ENCODE peak calls at places on chromosomes 7 and 10, in four cellular contexts. V is fibroblast of lung, Y is esophagus squamous epithelium, O is kidney epithelial cell. B is an unnamed sample.

GRCh38 chr10:49138361-49138891 is 4.6 kb upstream of the FAM170B start:
- DNase-seq in O (no peak), Y (no peak), V (peak), B (no peak)

GRCh38 chr10:9796567-9796966 is 1221.1 kb upstream of the CELF2 start:
- DNase-seq in V (no peak), O (no peak), Y (no peak), B (no peak)

GRCh38 chr7:41207141-41207540 is 495.7 kb downstream of the INHBA start:
- DNase-seq in O (no peak), Y (no peak), V (no peak), B (no peak)

GRCh38 chr10:68550747-68551411 is 9.3 kb upstream of the TET1 start:
- DNase-seq in O (peak), Y (no peak), V (peak), B (peak)

GRCh38 chr7:138670594-138670993 is 30.6 kb downstream of the SVOPL start:
- DNase-seq in Y (no peak), V (no peak), O (no peak), B (no peak)

GRCh38 chr10:61285749-61286148 is 167.4 kb downstream of the TMEM26 start:
- DNase-seq in V (peak), O (no peak), Y (no peak), B (no peak)

GRCh38 chr7:96997512-96998032 is 7.8 kb upstream of the DLX6 start:
- DNase-seq in V (no peak), Y (no peak), O (no peak), B (no peak)

GRCh38 chr10:72740526-72740925 is 48.6 kb downstream of the MCU start:
- DNase-seq in O (peak), Y (no peak), V (peak), B (no peak)

GRCh38 chr7:150851497-150852370 is 583 bp upstream of the AOC1 start:
- DNase-seq in Y (no peak), O (no peak), V (no peak), B (no peak)

GRCh38 chr7:112648781-112649180 is 141.4 kb downstream of the TMEM168 start:
- DNase-seq in Y (no peak), O (no peak), V (no peak), B (no peak)

DNA sequence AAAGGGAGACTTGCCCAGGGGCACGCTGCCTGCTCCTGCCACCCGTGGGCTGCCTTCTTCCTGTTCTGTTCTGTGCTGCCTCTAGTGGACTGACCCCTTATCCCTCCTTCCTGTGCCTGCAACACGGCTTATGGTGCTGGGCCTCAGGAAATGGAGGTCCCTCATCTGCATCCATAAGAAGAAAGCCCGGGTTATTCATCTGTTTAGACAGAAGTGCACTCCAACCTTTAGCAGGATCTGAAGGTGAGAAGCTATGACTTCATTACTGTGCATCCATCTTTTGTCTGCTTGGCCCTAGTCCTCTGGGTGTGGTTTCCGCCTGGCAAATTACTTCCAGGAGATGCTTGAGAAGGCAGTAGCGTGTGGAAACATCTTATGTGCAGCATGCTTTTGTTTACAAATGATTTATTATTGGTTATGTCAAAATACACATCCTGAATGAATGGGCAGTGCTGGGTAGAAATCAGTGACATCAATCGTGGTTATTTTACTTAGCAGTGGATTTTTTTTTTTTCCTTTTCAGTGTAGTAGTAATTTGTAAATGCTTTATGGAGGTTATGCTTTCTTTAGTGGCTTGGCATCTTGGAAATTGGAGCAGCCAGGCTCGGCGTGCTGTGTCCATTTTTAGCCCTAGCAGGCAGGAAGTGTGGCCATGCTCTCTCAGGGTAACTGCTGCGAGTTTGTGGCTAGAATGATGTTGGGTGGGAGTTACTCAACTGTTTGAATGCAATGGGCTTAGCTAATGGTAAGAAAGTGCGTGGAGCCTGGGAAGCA is 12.7 kb downstream of the PTPRE start:
- DNase-seq in Y (no peak), V (peak), O (no peak), B (no peak)
- TF ChIP-seq CTCF in Y (no peak), V (peak), O (no peak), B (no peak)

DNA sequence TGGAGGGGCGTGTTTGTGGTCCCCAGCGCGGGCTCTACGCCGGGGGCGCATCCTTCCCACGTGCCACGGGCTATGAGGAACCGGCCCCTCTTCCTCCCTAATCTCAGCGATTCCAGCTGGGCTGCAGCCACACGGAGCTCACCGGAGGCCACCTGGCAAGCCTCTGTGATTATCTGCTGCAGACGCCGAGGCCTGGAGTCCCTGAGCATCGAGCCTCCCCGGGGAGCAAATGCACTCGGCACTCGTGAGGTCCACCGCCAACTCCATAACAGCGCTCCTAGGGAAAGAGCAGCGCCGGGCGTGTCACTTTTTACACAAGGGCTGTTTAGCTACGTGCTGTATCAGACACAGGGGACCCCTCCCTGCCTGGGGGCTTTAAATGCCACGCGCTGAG is 101.1 kb downstream of the DYNC2I1 start:
- DNase-seq in Y (no peak), O (no peak), V (no peak), B (no peak)
- H3K4me3 ChIP-seq in Y (peak), O (no peak), V (no peak), B (no peak)

GRCh38 chr10:114173680-114174461 is at the start of gene CCDC186:
- DNase-seq in V (peak), Y (peak), O (peak), B (peak)
- TF ChIP-seq CTCF in V (no peak), Y (no peak), O (no peak), B (no peak)

GRCh38 chr7:94397721-94398120 is 3.0 kb downstream of the COL1A2 start:
- DNase-seq in Y (no peak), V (no peak), O (no peak), B (no peak)
- H3K4me3 ChIP-seq in Y (peak), V (peak), O (no peak), B (peak)

DNA sequence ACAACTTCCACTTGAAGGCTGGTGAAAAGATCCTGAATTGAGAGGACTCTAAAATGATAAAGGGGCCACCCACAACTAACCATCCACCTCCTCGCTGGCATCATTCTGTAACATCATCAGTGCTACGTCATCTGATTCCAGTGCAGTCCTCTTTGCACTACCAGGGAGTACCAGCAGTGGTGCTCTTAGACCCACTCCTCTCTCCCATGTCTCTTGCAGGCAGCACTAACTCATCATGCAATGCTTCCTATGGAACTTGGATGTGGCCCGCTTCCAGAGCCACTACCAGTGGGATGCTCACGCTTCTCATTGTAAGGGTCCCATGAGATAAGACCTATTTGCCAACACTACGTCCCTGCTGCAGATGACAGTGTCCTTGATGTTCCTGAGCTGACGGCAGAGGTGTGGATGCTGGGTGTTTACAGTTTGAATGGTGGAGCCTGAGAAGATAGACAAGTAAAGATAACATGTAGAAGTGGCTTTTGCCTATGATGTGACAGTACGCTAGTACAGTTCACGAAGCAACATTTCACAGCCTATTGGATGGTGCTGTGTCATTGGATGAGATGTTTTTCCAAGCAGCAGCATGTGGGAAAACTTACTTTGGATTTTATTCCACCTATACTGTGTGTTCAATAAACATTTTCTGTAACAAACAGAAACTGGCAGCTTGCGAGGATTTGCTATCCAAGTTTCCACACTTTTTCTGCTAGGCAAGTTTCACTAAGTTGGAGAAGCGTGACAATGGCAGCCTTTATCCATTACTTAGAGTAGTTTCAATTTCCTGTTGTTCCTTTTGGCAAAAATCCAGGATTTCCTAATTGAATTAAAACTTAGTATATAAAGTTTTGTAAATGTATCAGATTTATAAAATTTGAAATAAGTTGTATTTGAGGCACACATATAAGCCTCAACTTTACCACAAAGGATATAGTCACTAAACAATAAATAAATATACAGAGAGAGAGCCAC is 35.9 kb upstream of the COBL start:
- DNase-seq in O (no peak), Y (no peak), V (no peak), B (no peak)
- TF ChIP-seq CTCF in O (no peak), Y (no peak), V (no peak), B (no peak)

DNA sequence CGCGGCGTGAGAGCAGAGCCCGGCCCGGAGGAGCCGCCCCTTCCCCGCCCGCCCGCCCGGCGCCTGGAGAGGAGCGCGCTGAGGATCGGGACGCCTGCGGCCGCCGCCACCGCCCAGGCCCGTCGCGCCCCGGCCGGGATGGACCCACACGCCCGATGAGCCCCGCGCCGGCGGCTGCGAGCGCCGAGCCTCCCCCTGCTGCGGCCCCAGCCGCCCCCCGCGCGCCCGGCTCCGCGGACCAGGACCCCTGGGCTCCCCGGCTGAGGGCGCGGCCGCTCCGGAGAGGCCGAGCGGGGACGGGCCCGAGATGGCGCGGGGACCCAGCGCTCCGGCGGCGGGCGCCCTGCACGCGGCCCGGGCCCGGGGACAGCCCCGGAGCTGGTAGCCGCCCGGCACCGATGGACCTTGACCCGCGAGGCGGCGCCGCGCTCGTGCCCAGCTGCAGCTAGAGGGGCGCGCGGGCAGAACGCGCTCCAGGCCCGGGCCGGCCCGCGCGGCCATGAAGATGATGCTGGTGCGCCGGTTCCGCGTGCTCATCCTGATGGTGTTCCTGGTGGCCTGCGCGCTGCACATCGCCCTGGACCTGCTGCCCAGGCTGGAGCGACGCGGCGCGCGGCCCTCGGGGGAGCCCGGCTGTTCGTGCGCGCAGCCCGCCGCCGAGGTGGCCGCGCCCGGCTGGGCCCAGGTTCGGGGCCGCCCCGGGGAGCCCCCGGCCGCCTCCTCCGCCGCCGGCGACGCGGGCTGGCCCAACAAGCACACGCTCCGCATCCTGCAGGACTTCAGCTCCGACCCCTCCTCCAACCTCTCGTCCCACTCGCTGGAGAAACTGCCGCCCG is 548 bp downstream of the FAM20C start:
- DNase-seq in O (no peak), V (no peak), Y (no peak), B (no peak)
- H3K4me3 ChIP-seq in O (peak), V (peak), Y (peak), B (peak)

GRCh38 chr7:100358857-100359212 is 918 bp downstream of the PILRB start:
- DNase-seq in V (no peak), O (no peak), Y (no peak), B (no peak)

GRCh38 chr7:100356416-100357068 is 1.4 kb upstream of the PILRB start:
- DNase-seq in O (no peak), Y (no peak), V (no peak), B (no peak)

GRCh38 chr7:100357131-100357561 is 771 bp upstream of the PILRB start:
- DNase-seq in Y (no peak), V (no peak), O (no peak), B (no peak)

GRCh38 chr7:100360102-100360607 is 2.2 kb downstream of the PILRB start:
- DNase-seq in V (no peak), O (no peak), Y (no peak), B (no peak)

GRCh38 chr7:100358027-100358856 is at the start of gene PILRB:
- DNase-seq in O (no peak), Y (no peak), V (no peak), B (no peak)
- TF ChIP-seq CTCF in O (no peak), Y (no peak), V (peak), B (no peak)

B was measured in AG04450.